ENCODE peak calls at places on chromosomes 4 and X, in eight cellular contexts. D, P, X, I, F, Y, B and M are unnamed samples.

GRCh38 chrX:51420610-51421009 is 75.8 kb downstream of the NUDT11 start:
- DNase-seq in D (peak; percentile 37), P (no peak), X (no peak), I (no peak), F (peak; percentile 13), Y (peak; percentile 5), B (no peak), M (no peak)

GRCh38 chr4:175657571-175657970 is 154.5 kb downstream of the GPM6A start:
- DNase-seq in D (no peak), P (no peak), X (no peak), I (no peak), F (no peak), Y (no peak), B (no peak), M (no peak)

GRCh38 chr4:79757580-79757979 is 315.4 kb downstream of the ANTXR2 start:
- DNase-seq in D (no peak), P (no peak), X (no peak), I (no peak), F (no peak), Y (no peak), B (no peak), M (no peak)

GRCh38 chr4:118898684-118899138 is 10.1 kb downstream of the SYNPO2 start:
- DNase-seq in D (no peak), P (no peak), X (peak; percentile 48), I (no peak), F (no peak), Y (no peak), B (peak; percentile 68), M (no peak)

GRCh38 chr4:22762548-22762947 is 69.8 kb downstream of the GBA3 start:
- DNase-seq in D (no peak), P (no peak), X (no peak), I (no peak), F (no peak), Y (no peak), B (no peak), M (no peak)

GRCh38 chr4:76585897-76586360 is 150.9 kb downstream of the SHROOM3 start:
- DNase-seq in D (peak; percentile 67), P (peak; percentile 92), X (peak; percentile 93), I (peak; percentile 88), F (peak; percentile 95), Y (peak; percentile 7), B (peak; percentile 44), M (peak; percentile 80)

GRCh38 chr4:163922302-163922701 is 427.8 kb downstream of the TMA16 start:
- DNase-seq in D (no peak), P (no peak), X (no peak), I (no peak), F (no peak), Y (no peak), B (no peak), M (no peak)

GRCh38 chrX:119790977-119791436 is 423 bp downstream of the RPL39 start:
- DNase-seq in D (peak; percentile 29), P (peak; percentile 48), X (peak; percentile 88), I (no peak), F (peak; percentile 31), Y (peak; percentile 30), B (peak; percentile 21), M (peak; percentile 21)

GRCh38 chrX:101619336-101619735 is 1.5 kb upstream of the ARMCX6 start:
- DNase-seq in D (peak; percentile 30), P (no peak), X (no peak), I (no peak), F (no peak), Y (peak; percentile 12), B (no peak), M (no peak)

GRCh38 chr4:62320612-62321011 is 1120.5 kb downstream of the ADGRL3 start:
- DNase-seq in D (no peak), P (no peak), X (peak; percentile 7), I (no peak), F (no peak), Y (no peak), B (no peak), M (no peak)

GRCh38 chrX:48794993-48795501 is 6.8 kb upstream of the HDAC6 start:
- DNase-seq in D (no peak), P (no peak), X (peak; percentile 54), I (no peak), F (no peak), Y (no peak), B (no peak), M (no peak)

GRCh38 chrX:39398215-39398972 is 597.1 kb downstream of the MID1IP1 start:
- DNase-seq in D (no peak), P (no peak), X (no peak), I (no peak), F (no peak), Y (no peak), B (no peak), M (no peak)

GRCh38 chrX:39398973-39399268 is 597.7 kb downstream of the MID1IP1 start:
- DNase-seq in D (no peak), P (no peak), X (no peak), I (no peak), F (no peak), Y (no peak), B (no peak), M (no peak)

GRCh38 chrX:39399387-39399786 is 598.1 kb downstream of the MID1IP1 start:
- DNase-seq in D (no peak), P (no peak), X (no peak), I (no peak), F (no peak), Y (no peak), B (no peak), M (no peak)

GRCh38 chrX:39402158-39402557 is 600.9 kb downstream of the MID1IP1 start:
- DNase-seq in D (no peak), P (no peak), X (no peak), I (no peak), F (no peak), Y (no peak), B (no peak), M (no peak)

GRCh38 chrX:39401483-39402110 is 600.3 kb downstream of the MID1IP1 start:
- DNase-seq in D (no peak), P (no peak), X (no peak), I (no peak), F (no peak), Y (no peak), B (no peak), M (no peak)
- TF ChIP-seq POLR2A in D (no peak), P (no peak), X (no peak), I (no peak), F (no peak), Y (no peak), B (no peak), M (no peak)

DNA sequence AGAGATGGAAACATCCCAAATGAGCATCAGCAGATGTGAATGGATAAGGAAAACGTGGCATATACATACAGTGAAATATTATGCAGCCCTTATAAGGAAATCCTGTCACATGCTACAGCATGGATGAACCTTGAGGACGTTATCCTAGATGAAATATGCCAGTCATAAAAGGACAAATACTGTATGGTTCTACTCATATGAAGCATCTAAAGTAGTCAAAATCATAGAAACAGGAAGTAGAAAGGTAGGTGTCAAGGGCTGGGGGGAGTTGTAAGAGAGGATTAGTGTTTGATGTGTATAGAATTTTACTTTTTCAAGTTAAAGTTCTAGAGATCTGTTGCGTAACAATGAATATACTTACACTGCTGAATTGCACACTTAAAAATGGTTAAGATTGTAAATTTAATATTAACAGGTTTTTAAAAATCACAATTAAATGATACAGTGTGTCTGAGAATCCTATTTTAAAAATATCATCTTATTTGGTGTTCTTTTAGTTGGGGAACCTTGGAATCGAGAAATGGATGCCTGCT is 58.5 kb downstream of the KDM6A start:
- DNase-seq in D (no peak), P (no peak), X (no peak), I (no peak), F (no peak), Y (no peak), B (no peak), M (no peak)
- H3K9me3 ChIP-seq in D (no peaks in the 10 kb centered on the region), P (no peaks in the 10 kb centered on the region), X (no peaks in the 10 kb centered on the region), I (no peaks in the 10 kb centered on the region), F (no peaks in the 10 kb centered on the region), Y (no peaks in the 10 kb centered on the region), B (no peaks in the 10 kb centered on the region), M (no peaks in the 10 kb centered on the region)

GRCh38 chr4:138241281-138242075 is 671 bp downstream of the SLC7A11 start:
- DNase-seq in D (no peak), P (no peak), X (no peak), I (no peak), F (peak; percentile 53), Y (no peak), B (no peak), M (no peak)

GRCh38 chr4:138242830-138243149 is 641 bp upstream of the SLC7A11 start:
- DNase-seq in D (no peak), P (no peak), X (no peak), I (no peak), F (no peak), Y (no peak), B (no peak), M (no peak)

GRCh38 chr4:138239496-138239895 is 2.7 kb downstream of the SLC7A11 start:
- DNase-seq in D (no peak), P (no peak), X (no peak), I (no peak), F (no peak), Y (no peak), B (no peak), M (no peak)

GRCh38 chr4:138243369-138243768 is 1.2 kb upstream of the SLC7A11 start:
- DNase-seq in D (no peak), P (no peak), X (no peak), I (no peak), F (no peak), Y (no peak), B (no peak), M (no peak)

DNA sequence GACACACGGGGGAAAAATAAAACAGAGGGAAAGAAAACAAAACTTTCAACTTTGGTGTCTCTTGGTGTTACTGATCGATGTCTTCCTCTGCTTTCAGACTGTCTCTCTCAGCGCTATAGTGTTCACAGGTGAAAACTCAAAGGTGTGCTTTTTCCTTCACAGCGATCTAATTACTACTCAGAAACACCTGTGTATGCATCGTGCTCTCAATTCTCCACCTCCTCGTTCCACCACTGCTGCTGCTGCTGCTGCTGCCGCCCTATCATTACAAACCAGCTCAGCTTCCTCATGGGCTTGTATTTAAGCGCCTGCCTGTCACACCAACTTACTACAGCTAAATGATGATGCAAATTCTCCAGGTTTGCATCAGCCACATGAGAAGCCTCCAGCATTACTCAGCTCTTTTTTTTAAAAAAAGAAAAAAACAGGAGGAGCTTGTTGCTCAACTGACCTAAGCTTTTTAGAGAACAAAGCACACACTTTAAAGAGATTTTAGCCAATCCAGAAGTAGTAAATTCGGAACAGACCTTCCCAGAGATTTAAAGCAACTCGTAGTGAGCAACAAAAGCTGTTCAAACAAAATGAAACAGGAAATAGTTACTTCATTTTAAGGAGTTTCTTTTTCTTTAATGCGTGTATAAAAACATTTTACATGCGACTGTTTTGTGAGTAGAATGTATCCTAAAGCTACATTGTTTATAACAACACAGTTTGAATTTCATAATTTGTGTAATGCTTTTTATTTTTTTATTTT is at the start of gene SLC7A11:
- DNase-seq in D (peak; percentile 31), P (no peak), X (no peak), I (no peak), F (peak; percentile 95), Y (peak; percentile 97), B (peak; percentile 19), M (peak; percentile 48)
- TF ChIP-seq POLR2A in D (no peak), P (no peak), X (peak; percentile 52), I (no peak), F (peak; percentile 98), Y (peak; percentile 74), B (no peak), M (peak; percentile 73)

DNA sequence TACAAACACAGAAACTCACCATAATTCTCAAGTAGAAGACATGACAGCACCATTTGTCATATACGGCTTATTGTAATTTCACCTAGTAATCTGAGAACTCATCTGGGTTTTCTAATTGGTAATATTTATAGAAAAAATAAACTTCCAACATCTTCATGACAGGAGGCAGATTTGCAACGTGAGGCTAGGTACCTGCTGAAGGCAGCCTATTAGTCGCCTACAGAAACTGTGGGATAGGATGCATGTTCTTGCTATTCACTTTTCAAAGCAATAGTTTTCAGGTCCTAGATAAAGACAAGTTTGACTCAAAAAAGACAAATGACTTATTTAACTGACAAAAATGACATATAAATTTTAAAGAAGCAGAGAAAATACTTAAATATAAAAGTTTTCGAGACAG is 2.9 kb downstream of the ZNF732 start:
- DNase-seq in D (no peak), P (no peak), X (no peak), I (no peak), F (no peak), Y (no peak), B (no peak), M (no peak)
- H3K9me3 ChIP-seq in D (no peaks in the 10 kb centered on the region), P (no peaks in the 10 kb centered on the region), X (peaks cover 24% of the 10 kb centered on the region), I (no peaks in the 10 kb centered on the region), F (no peaks in the 10 kb centered on the region), Y (peaks cover 79% of the 10 kb centered on the region), B (no peaks in the 10 kb centered on the region), M (no peaks in the 10 kb centered on the region)